ENCODE peak calls at places on chromosomes 5 and 9, in nine cellular contexts. N, D, I, S, W, R, L, B and C are unnamed samples.

GRCh38 chr9:133199648-133200321 is 9.3 kb downstream of the OBP2B start:
- DNase-seq in N (no peak), D (no peak), I (no peak), S (peak; percentile 11), W (peak; percentile 68), R (no peak), L (no peak), B (no peak), C (no peak)

GRCh38 chr5:1108008-1108864 is 3.6 kb downstream of the SLC12A7 start:
- DNase-seq in N (no peak), D (no peak), I (no peak), S (no peak), W (peak; percentile 20), R (no peak), L (no peak), B (no peak), C (no peak)

GRCh38 chr5:109865636-109866035 is 175.9 kb downstream of the MAN2A1 start:
- DNase-seq in N (no peak), D (no peak), I (no peak), S (no peak), W (peak; percentile 38), R (no peak), L (peak; percentile 51), B (peak; percentile 88), C (no peak)

GRCh38 chr5:175598774-175599173 is 59.1 kb upstream of the HRH2 start:
- DNase-seq in N (no peak), D (no peak), I (no peak), S (no peak), W (no peak), R (no peak), L (no peak), B (no peak), C (no peak)

GRCh38 chr5:180116441-180117377 is 45.1 kb upstream of the RNF130 start:
- DNase-seq in N (peak; percentile 59), D (no peak), I (peak; percentile 15), S (no peak), W (no peak), R (no peak), L (no peak), B (no peak), C (no peak)

GRCh38 chr9:90054810-90055209 is 450.0 kb downstream of the GADD45G start:
- DNase-seq in N (no peak), D (no peak), I (no peak), S (no peak), W (no peak), R (no peak), L (no peak), B (no peak), C (no peak)

GRCh38 chr5:126477681-126478117 is 54.5 kb downstream of the GRAMD2B start:
- DNase-seq in N (no peak), D (no peak), I (no peak), S (no peak), W (no peak), R (no peak), L (peak; percentile 51), B (peak; percentile 66), C (no peak)

GRCh38 chr5:133324058-133324457 is 272.2 kb downstream of the HSPA4 start:
- DNase-seq in N (no peak), D (no peak), I (no peak), S (no peak), W (no peak), R (no peak), L (no peak), B (no peak), C (no peak)

GRCh38 chr5:27465140-27465539 is 426.8 kb upstream of the CDH9 start:
- DNase-seq in N (no peak), D (no peak), I (no peak), S (no peak), W (no peak), R (no peak), L (no peak), B (no peak), C (no peak)

GRCh38 chr5:19240150-19240549 is 747.9 kb downstream of the CDH18 start:
- DNase-seq in N (no peak), D (no peak), I (peak; percentile 18), S (no peak), W (no peak), R (no peak), L (no peak), B (peak; percentile 4), C (no peak)

GRCh38 chr9:36566813-36567217 is 5.9 kb upstream of the MELK start:
- DNase-seq in N (peak; percentile 83), D (no peak), I (peak; percentile 59), S (no peak), W (no peak), R (no peak), L (peak; percentile 73), B (peak; percentile 91), C (no peak)

GRCh38 chr9:122197334-122197872 is 31.4 kb downstream of the LHX6 start:
- DNase-seq in N (no peak), D (no peak), I (no peak), S (no peak), W (no peak), R (no peak), L (no peak), B (no peak), C (no peak)

GRCh38 chr9:16031486-16031885 is 478.6 kb downstream of the CCDC171 start:
- DNase-seq in N (no peak), D (no peak), I (no peak), S (no peak), W (no peak), R (no peak), L (no peak), B (no peak), C (no peak)

GRCh38 chr9:120436937-120437592 is 142.9 kb downstream of the CDK5RAP2 start:
- DNase-seq in N (peak; percentile 66), D (no peak), I (no peak), S (no peak), W (peak; percentile 4), R (no peak), L (no peak), B (no peak), C (peak; percentile 64)

GRCh38 chr9:16628421-16628820 is 242.0 kb downstream of the BNC2 start:
- DNase-seq in N (no peak), D (no peak), I (no peak), S (no peak), W (no peak), R (no peak), L (peak; percentile 11), B (peak; percentile 42), C (no peak)

GRCh38 chr5:6309949-6310348 is 68.4 kb downstream of the MED10 start:
- DNase-seq in N (no peak), D (no peak), I (no peak), S (no peak), W (no peak), R (no peak), L (no peak), B (no peak), C (no peak)

GRCh38 chr5:15621094-15621493 is 121.1 kb downstream of the FBXL7 start:
- DNase-seq in N (no peak), D (no peak), I (no peak), S (no peak), W (no peak), R (no peak), L (peak; percentile 56), B (peak; percentile 73), C (no peak)

GRCh38 chr9:17116400-17116837 is 18.4 kb upstream of the CNTLN start:
- DNase-seq in N (no peak), D (no peak), I (peak; percentile 27), S (no peak), W (no peak), R (no peak), L (peak; percentile 55), B (peak; percentile 72), C (no peak)

GRCh38 chr9:87601175-87601574 is 103.5 kb downstream of the DAPK1 start:
- DNase-seq in N (peak; percentile 78), D (no peak), I (no peak), S (no peak), W (no peak), R (no peak), L (no peak), B (no peak), C (no peak)

GRCh38 chr5:147856801-147857200 is 21.7 kb upstream of the SCGB3A2 start:
- DNase-seq in N (no peak), D (no peak), I (no peak), S (no peak), W (no peak), R (no peak), L (no peak), B (no peak), C (no peak)

GRCh38 chr9:84921175-84921574 is 251.6 kb downstream of the NTRK2 start:
- DNase-seq in N (no peak), D (no peak), I (no peak), S (no peak), W (no peak), R (no peak), L (no peak), B (no peak), C (no peak)

GRCh38 chr5:140073296-140073695 is 30.2 kb upstream of the NRG2 start:
- DNase-seq in N (no peak), D (no peak), I (no peak), S (no peak), W (no peak), R (no peak), L (peak; percentile 44), B (peak; percentile 41), C (no peak)